ENCODE peak calls at places on chromosomes 6 and 20, in eight cellular contexts. One of them, this sample, is unnamed.

GRCh38 chr6:34508425-34508824 is 42.5 kb downstream of the PACSIN1 start:
- DNase-seq in renal cortical epithelial cell: no peak
- DNase-seq in NCI-H524: no peak
- DNase-seq in LHCN-M2: peak; percentile 22
- DNase-seq in pancreas: no peak
- DNase-seq in NCI-H748 treated with DMSO at 0.1 percent for 48 hours: no peak
- DNase-seq in stimulated activated effector memory CD8-positive, alpha-beta T cell treated with anti-CD3 and anti-CD28 coated beads, Interleukin-12 subunit alpha, Interleukin-12 subunit beta, amount 100 ng/mL, for 72 hours: no peak
- DNase-seq in dorsolateral prefrontal cortex: no peak
- DNase-seq in this sample: no peak

GRCh38 chr20:10089871-10090587 is 55.2 kb downstream of the ANKEF1 start:
- DNase-seq in renal cortical epithelial cell: no peak
- DNase-seq in NCI-H524: no peak
- DNase-seq in LHCN-M2: no peak
- DNase-seq in pancreas: no peak
- DNase-seq in NCI-H748 treated with DMSO at 0.1 percent for 48 hours: no peak
- DNase-seq in stimulated activated effector memory CD8-positive, alpha-beta T cell treated with anti-CD3 and anti-CD28 coated beads, Interleukin-12 subunit alpha, Interleukin-12 subunit beta, amount 100 ng/mL, for 72 hours: no peak
- DNase-seq in dorsolateral prefrontal cortex: no peak
- DNase-seq in this sample: no peak

GRCh38 chr20:59948828-59949720 is 8.9 kb downstream of the FAM217B start:
- DNase-seq in renal cortical epithelial cell: peak; percentile 60
- DNase-seq in NCI-H524: peak; percentile 48
- DNase-seq in LHCN-M2: peak; percentile 54
- DNase-seq in pancreas: no peak
- DNase-seq in NCI-H748 treated with DMSO at 0.1 percent for 48 hours: peak; percentile 20
- DNase-seq in stimulated activated effector memory CD8-positive, alpha-beta T cell treated with anti-CD3 and anti-CD28 coated beads, Interleukin-12 subunit alpha, Interleukin-12 subunit beta, amount 100 ng/mL, for 72 hours: no peak
- DNase-seq in dorsolateral prefrontal cortex: no peak
- DNase-seq in this sample: no peak

GRCh38 chr6:78436335-78436734 is 431.0 kb upstream of the IRAK1BP1 start:
- DNase-seq in renal cortical epithelial cell: peak; percentile 21
- DNase-seq in NCI-H524: no peak
- DNase-seq in LHCN-M2: peak; percentile 46
- DNase-seq in pancreas: no peak
- DNase-seq in NCI-H748 treated with DMSO at 0.1 percent for 48 hours: peak; percentile 17
- DNase-seq in stimulated activated effector memory CD8-positive, alpha-beta T cell treated with anti-CD3 and anti-CD28 coated beads, Interleukin-12 subunit alpha, Interleukin-12 subunit beta, amount 100 ng/mL, for 72 hours: no peak
- DNase-seq in dorsolateral prefrontal cortex: no peak
- DNase-seq in this sample: no peak

GRCh38 chr6:2477723-2478122 is 232.3 kb upstream of the GMDS start:
- DNase-seq in renal cortical epithelial cell: no peak
- DNase-seq in NCI-H524: no peak
- DNase-seq in LHCN-M2: no peak
- DNase-seq in pancreas: no peak
- DNase-seq in NCI-H748 treated with DMSO at 0.1 percent for 48 hours: no peak
- DNase-seq in stimulated activated effector memory CD8-positive, alpha-beta T cell treated with anti-CD3 and anti-CD28 coated beads, Interleukin-12 subunit alpha, Interleukin-12 subunit beta, amount 100 ng/mL, for 72 hours: no peak
- DNase-seq in dorsolateral prefrontal cortex: no peak
- DNase-seq in this sample: no peak

GRCh38 chr20:1664911-1665310 is 7.3 kb upstream of the SIRPG start:
- DNase-seq in renal cortical epithelial cell: no peak
- DNase-seq in NCI-H524: no peak
- DNase-seq in LHCN-M2: no peak
- DNase-seq in pancreas: no peak
- DNase-seq in NCI-H748 treated with DMSO at 0.1 percent for 48 hours: no peak
- DNase-seq in stimulated activated effector memory CD8-positive, alpha-beta T cell treated with anti-CD3 and anti-CD28 coated beads, Interleukin-12 subunit alpha, Interleukin-12 subunit beta, amount 100 ng/mL, for 72 hours: peak; percentile 24
- DNase-seq in dorsolateral prefrontal cortex: no peak
- DNase-seq in this sample: peak; percentile 28

GRCh38 chr20:63328026-63328700 is 33.0 kb downstream of the CHRNA4 start:
- DNase-seq in renal cortical epithelial cell: no peak
- DNase-seq in NCI-H524: no peak
- DNase-seq in LHCN-M2: no peak
- DNase-seq in pancreas: peak; percentile 55
- DNase-seq in NCI-H748 treated with DMSO at 0.1 percent for 48 hours: no peak
- DNase-seq in stimulated activated effector memory CD8-positive, alpha-beta T cell treated with anti-CD3 and anti-CD28 coated beads, Interleukin-12 subunit alpha, Interleukin-12 subunit beta, amount 100 ng/mL, for 72 hours: no peak
- DNase-seq in dorsolateral prefrontal cortex: no peak
- DNase-seq in this sample: no peak

GRCh38 chr20:48826883-48827771 is 672 bp downstream of the PREX1 start:
- DNase-seq in renal cortical epithelial cell: no peak
- DNase-seq in NCI-H524: peak; percentile 55
- DNase-seq in LHCN-M2: peak; percentile 22
- DNase-seq in pancreas: no peak
- DNase-seq in NCI-H748 treated with DMSO at 0.1 percent for 48 hours: no peak
- DNase-seq in stimulated activated effector memory CD8-positive, alpha-beta T cell treated with anti-CD3 and anti-CD28 coated beads, Interleukin-12 subunit alpha, Interleukin-12 subunit beta, amount 100 ng/mL, for 72 hours: peak; percentile 48
- DNase-seq in dorsolateral prefrontal cortex: no peak
- DNase-seq in this sample: peak; percentile 37

GRCh38 chr6:160979063-160979708 is 12.4 kb upstream of the MAP3K4 start:
- DNase-seq in renal cortical epithelial cell: no peak
- DNase-seq in NCI-H524: peak; percentile 52
- DNase-seq in LHCN-M2: peak; percentile 53
- DNase-seq in pancreas: no peak
- DNase-seq in NCI-H748 treated with DMSO at 0.1 percent for 48 hours: no peak
- DNase-seq in stimulated activated effector memory CD8-positive, alpha-beta T cell treated with anti-CD3 and anti-CD28 coated beads, Interleukin-12 subunit alpha, Interleukin-12 subunit beta, amount 100 ng/mL, for 72 hours: no peak
- DNase-seq in dorsolateral prefrontal cortex: no peak
- DNase-seq in this sample: no peak

GRCh38 chr20:16526433-16527380 is 46.5 kb downstream of the KIF16B start:
- DNase-seq in renal cortical epithelial cell: no peak
- DNase-seq in NCI-H524: no peak
- DNase-seq in LHCN-M2: peak; percentile 76
- DNase-seq in pancreas: no peak
- DNase-seq in NCI-H748 treated with DMSO at 0.1 percent for 48 hours: no peak
- DNase-seq in stimulated activated effector memory CD8-positive, alpha-beta T cell treated with anti-CD3 and anti-CD28 coated beads, Interleukin-12 subunit alpha, Interleukin-12 subunit beta, amount 100 ng/mL, for 72 hours: no peak
- DNase-seq in dorsolateral prefrontal cortex: no peak
- DNase-seq in this sample: no peak

GRCh38 chr6:157488635-157489226 is 107.7 kb downstream of the ZDHHC14 start:
- DNase-seq in renal cortical epithelial cell: no peak
- DNase-seq in NCI-H524: no peak
- DNase-seq in LHCN-M2: no peak
- DNase-seq in pancreas: no peak
- DNase-seq in NCI-H748 treated with DMSO at 0.1 percent for 48 hours: no peak
- DNase-seq in stimulated activated effector memory CD8-positive, alpha-beta T cell treated with anti-CD3 and anti-CD28 coated beads, Interleukin-12 subunit alpha, Interleukin-12 subunit beta, amount 100 ng/mL, for 72 hours: no peak
- DNase-seq in dorsolateral prefrontal cortex: no peak
- DNase-seq in this sample: no peak

GRCh38 chr6:3838992-3839867 is 9.9 kb upstream of the FAM50B start:
- DNase-seq in renal cortical epithelial cell: peak; percentile 73
- DNase-seq in NCI-H524: no peak
- DNase-seq in LHCN-M2: no peak
- DNase-seq in pancreas: no peak
- DNase-seq in NCI-H748 treated with DMSO at 0.1 percent for 48 hours: no peak
- DNase-seq in stimulated activated effector memory CD8-positive, alpha-beta T cell treated with anti-CD3 and anti-CD28 coated beads, Interleukin-12 subunit alpha, Interleukin-12 subunit beta, amount 100 ng/mL, for 72 hours: no peak
- DNase-seq in dorsolateral prefrontal cortex: no peak
- DNase-seq in this sample: no peak

GRCh38 chr20:25294459-25295385 is 46.8 kb downstream of the PYGB start:
- DNase-seq in renal cortical epithelial cell: no peak
- DNase-seq in NCI-H524: peak; percentile 77
- DNase-seq in LHCN-M2: peak; percentile 65
- DNase-seq in pancreas: peak; percentile 67
- DNase-seq in NCI-H748 treated with DMSO at 0.1 percent for 48 hours: no peak
- DNase-seq in stimulated activated effector memory CD8-positive, alpha-beta T cell treated with anti-CD3 and anti-CD28 coated beads, Interleukin-12 subunit alpha, Interleukin-12 subunit beta, amount 100 ng/mL, for 72 hours: no peak
- DNase-seq in dorsolateral prefrontal cortex: peak; percentile 63
- DNase-seq in this sample: peak; percentile 44

GRCh38 chr6:47715782-47716181 is 17.4 kb downstream of the ADGRF4 start:
- DNase-seq in renal cortical epithelial cell: no peak
- DNase-seq in NCI-H524: no peak
- DNase-seq in LHCN-M2: no peak
- DNase-seq in pancreas: no peak
- DNase-seq in NCI-H748 treated with DMSO at 0.1 percent for 48 hours: no peak
- DNase-seq in stimulated activated effector memory CD8-positive, alpha-beta T cell treated with anti-CD3 and anti-CD28 coated beads, Interleukin-12 subunit alpha, Interleukin-12 subunit beta, amount 100 ng/mL, for 72 hours: no peak
- DNase-seq in dorsolateral prefrontal cortex: no peak
- DNase-seq in this sample: no peak

GRCh38 chr6:168179133-168179532 is 100.1 kb upstream of the FRMD1 start:
- DNase-seq in renal cortical epithelial cell: no peak
- DNase-seq in NCI-H524: no peak
- DNase-seq in LHCN-M2: no peak
- DNase-seq in pancreas: no peak
- DNase-seq in NCI-H748 treated with DMSO at 0.1 percent for 48 hours: no peak
- DNase-seq in stimulated activated effector memory CD8-positive, alpha-beta T cell treated with anti-CD3 and anti-CD28 coated beads, Interleukin-12 subunit alpha, Interleukin-12 subunit beta, amount 100 ng/mL, for 72 hours: no peak
- DNase-seq in dorsolateral prefrontal cortex: no peak
- DNase-seq in this sample: no peak

GRCh38 chr20:36808317-36809257 is 35.0 kb upstream of the DSN1 start:
- DNase-seq in renal cortical epithelial cell: peak; percentile 93
- DNase-seq in NCI-H524: peak; percentile 36
- DNase-seq in LHCN-M2: peak; percentile 93
- DNase-seq in pancreas: peak; percentile 74
- DNase-seq in NCI-H748 treated with DMSO at 0.1 percent for 48 hours: peak; percentile 9
- DNase-seq in stimulated activated effector memory CD8-positive, alpha-beta T cell treated with anti-CD3 and anti-CD28 coated beads, Interleukin-12 subunit alpha, Interleukin-12 subunit beta, amount 100 ng/mL, for 72 hours: peak; percentile 72
- DNase-seq in dorsolateral prefrontal cortex: peak; percentile 43
- DNase-seq in this sample: peak; percentile 70

GRCh38 chr6:157768304-157768703 is 54.7 kb upstream of the SNX9 start:
- DNase-seq in renal cortical epithelial cell: no peak
- DNase-seq in NCI-H524: no peak
- DNase-seq in LHCN-M2: no peak
- DNase-seq in pancreas: no peak
- DNase-seq in NCI-H748 treated with DMSO at 0.1 percent for 48 hours: no peak
- DNase-seq in stimulated activated effector memory CD8-positive, alpha-beta T cell treated with anti-CD3 and anti-CD28 coated beads, Interleukin-12 subunit alpha, Interleukin-12 subunit beta, amount 100 ng/mL, for 72 hours: no peak
- DNase-seq in dorsolateral prefrontal cortex: no peak
- DNase-seq in this sample: no peak

GRCh38 chr6:100467144-100468012 is 2.7 kb upstream of the SIM1 start:
- DNase-seq in renal cortical epithelial cell: no peak
- DNase-seq in NCI-H524: no peak
- DNase-seq in LHCN-M2: no peak
- DNase-seq in pancreas: peak; percentile 56
- DNase-seq in NCI-H748 treated with DMSO at 0.1 percent for 48 hours: no peak
- DNase-seq in stimulated activated effector memory CD8-positive, alpha-beta T cell treated with anti-CD3 and anti-CD28 coated beads, Interleukin-12 subunit alpha, Interleukin-12 subunit beta, amount 100 ng/mL, for 72 hours: no peak
- DNase-seq in dorsolateral prefrontal cortex: no peak
- DNase-seq in this sample: no peak

GRCh38 chr20:4083103-4083864 is 67.9 kb upstream of the RNF24 start:
- DNase-seq in renal cortical epithelial cell: no peak
- DNase-seq in NCI-H524: no peak
- DNase-seq in LHCN-M2: no peak
- DNase-seq in pancreas: no peak
- DNase-seq in NCI-H748 treated with DMSO at 0.1 percent for 48 hours: no peak
- DNase-seq in stimulated activated effector memory CD8-positive, alpha-beta T cell treated with anti-CD3 and anti-CD28 coated beads, Interleukin-12 subunit alpha, Interleukin-12 subunit beta, amount 100 ng/mL, for 72 hours: no peak
- DNase-seq in dorsolateral prefrontal cortex: no peak
- DNase-seq in this sample: no peak

GRCh38 chr20:25281541-25281991 is 33.7 kb downstream of the PYGB start:
- DNase-seq in renal cortical epithelial cell: no peak
- DNase-seq in NCI-H524: no peak
- DNase-seq in LHCN-M2: peak; percentile 75
- DNase-seq in pancreas: peak; percentile 39
- DNase-seq in NCI-H748 treated with DMSO at 0.1 percent for 48 hours: no peak
- DNase-seq in stimulated activated effector memory CD8-positive, alpha-beta T cell treated with anti-CD3 and anti-CD28 coated beads, Interleukin-12 subunit alpha, Interleukin-12 subunit beta, amount 100 ng/mL, for 72 hours: no peak
- DNase-seq in dorsolateral prefrontal cortex: peak; percentile 10
- DNase-seq in this sample: peak; percentile 38

GRCh38 chr6:144266091-144266649 is 19.0 kb upstream of the UTRN start:
- DNase-seq in renal cortical epithelial cell: peak; percentile 74
- DNase-seq in NCI-H524: peak; percentile 96
- DNase-seq in LHCN-M2: peak; percentile 99
- DNase-seq in pancreas: no peak
- DNase-seq in NCI-H748 treated with DMSO at 0.1 percent for 48 hours: no peak
- DNase-seq in stimulated activated effector memory CD8-positive, alpha-beta T cell treated with anti-CD3 and anti-CD28 coated beads, Interleukin-12 subunit alpha, Interleukin-12 subunit beta, amount 100 ng/mL, for 72 hours: no peak
- DNase-seq in dorsolateral prefrontal cortex: no peak
- DNase-seq in this sample: peak; percentile 29

GRCh38 chr20:57048027-57048869 is 218.2 kb downstream of the BMP7 start:
- DNase-seq in renal cortical epithelial cell: peak; percentile 2
- DNase-seq in NCI-H524: peak; percentile 46
- DNase-seq in LHCN-M2: no peak
- DNase-seq in pancreas: no peak
- DNase-seq in NCI-H748 treated with DMSO at 0.1 percent for 48 hours: no peak
- DNase-seq in stimulated activated effector memory CD8-positive, alpha-beta T cell treated with anti-CD3 and anti-CD28 coated beads, Interleukin-12 subunit alpha, Interleukin-12 subunit beta, amount 100 ng/mL, for 72 hours: no peak
- DNase-seq in dorsolateral prefrontal cortex: no peak
- DNase-seq in this sample: no peak

GRCh38 chr6:28281288-28282064 is at the start of gene PGBD1:
- DNase-seq in renal cortical epithelial cell: peak; percentile 27
- DNase-seq in NCI-H524: peak; percentile 81
- DNase-seq in LHCN-M2: peak; percentile 73
- DNase-seq in pancreas: peak; percentile 90
- DNase-seq in NCI-H748 treated with DMSO at 0.1 percent for 48 hours: peak; percentile 66
- DNase-seq in stimulated activated effector memory CD8-positive, alpha-beta T cell treated with anti-CD3 and anti-CD28 coated beads, Interleukin-12 subunit alpha, Interleukin-12 subunit beta, amount 100 ng/mL, for 72 hours: peak; percentile 37
- DNase-seq in dorsolateral prefrontal cortex: peak; percentile 49
- DNase-seq in this sample: peak; percentile 72

GRCh38 chr20:45313943-45314342 is 5.8 kb upstream of the MATN4 start:
- DNase-seq in renal cortical epithelial cell: no peak
- DNase-seq in NCI-H524: no peak
- DNase-seq in LHCN-M2: no peak
- DNase-seq in pancreas: no peak
- DNase-seq in NCI-H748 treated with DMSO at 0.1 percent for 48 hours: no peak
- DNase-seq in stimulated activated effector memory CD8-positive, alpha-beta T cell treated with anti-CD3 and anti-CD28 coated beads, Interleukin-12 subunit alpha, Interleukin-12 subunit beta, amount 100 ng/mL, for 72 hours: no peak
- DNase-seq in dorsolateral prefrontal cortex: no peak
- DNase-seq in this sample: no peak

GRCh38 chr20:9066196-9066595 is 2.7 kb upstream of the PLCB4 start:
- DNase-seq in renal cortical epithelial cell: peak; percentile 96
- DNase-seq in NCI-H524: no peak
- DNase-seq in LHCN-M2: peak; percentile 7
- DNase-seq in pancreas: no peak
- DNase-seq in NCI-H748 treated with DMSO at 0.1 percent for 48 hours: no peak
- DNase-seq in stimulated activated effector memory CD8-positive, alpha-beta T cell treated with anti-CD3 and anti-CD28 coated beads, Interleukin-12 subunit alpha, Interleukin-12 subunit beta, amount 100 ng/mL, for 72 hours: no peak
- DNase-seq in dorsolateral prefrontal cortex: no peak
- DNase-seq in this sample: no peak

GRCh38 chr20:62686869-62687830 is 21.5 kb upstream of the NTSR1 start:
- DNase-seq in renal cortical epithelial cell: no peak
- DNase-seq in NCI-H524: no peak
- DNase-seq in LHCN-M2: no peak
- DNase-seq in pancreas: peak; percentile 63
- DNase-seq in NCI-H748 treated with DMSO at 0.1 percent for 48 hours: no peak
- DNase-seq in stimulated activated effector memory CD8-positive, alpha-beta T cell treated with anti-CD3 and anti-CD28 coated beads, Interleukin-12 subunit alpha, Interleukin-12 subunit beta, amount 100 ng/mL, for 72 hours: no peak
- DNase-seq in dorsolateral prefrontal cortex: no peak
- DNase-seq in this sample: no peak

GRCh38 chr6:70684794-70685493 is 17.3 kb downstream of the SMAP1 start:
- DNase-seq in renal cortical epithelial cell: peak; percentile 61
- DNase-seq in NCI-H524: no peak
- DNase-seq in LHCN-M2: no peak
- DNase-seq in pancreas: no peak
- DNase-seq in NCI-H748 treated with DMSO at 0.1 percent for 48 hours: no peak
- DNase-seq in stimulated activated effector memory CD8-positive, alpha-beta T cell treated with anti-CD3 and anti-CD28 coated beads, Interleukin-12 subunit alpha, Interleukin-12 subunit beta, amount 100 ng/mL, for 72 hours: no peak
- DNase-seq in dorsolateral prefrontal cortex: no peak
- DNase-seq in this sample: no peak